ENCODE peak calls at places on chromosomes 13 and 19, in four cellular contexts. G is brain microvascular endothelial cell, Z is PC-3, H is neuronal stem cell. Y is an unnamed sample.

GRCh38 chr13:52162279-52163101 is 3.1 kb upstream of the NEK3 start:
- DNase-seq in G (peak; percentile 24), Z (peak; percentile 52), H (peak; percentile 21), Y (no peak)

GRCh38 chr13:84433024-84433423 is 550.8 kb upstream of the SLITRK1 start:
- DNase-seq in H (no peak), G (peak; percentile 81), Z (no peak), Y (no peak)

GRCh38 chr13:21014139-21014665 is 47.2 kb downstream of the LATS2 start:
- DNase-seq in Z (no peak), H (no peak), G (no peak), Y (no peak)

GRCh38 chr13:61277088-61277487 is 138.6 kb downstream of the PCDH20 start:
- DNase-seq in Z (no peak), H (no peak), G (no peak), Y (no peak)

GRCh38 chr19:55472463-55472862 is 4.0 kb upstream of the ZNF628 start:
- DNase-seq in Z (peak; percentile 86), H (no peak), G (peak; percentile 68), Y (no peak)

GRCh38 chr13:102564564-102564963 is 32.2 kb upstream of the TPP2 start:
- DNase-seq in H (no peak), G (no peak), Z (no peak), Y (no peak)

GRCh38 chr13:34620073-34620858 is 321.8 kb upstream of the NBEA start:
- DNase-seq in G (no peak), H (no peak), Z (no peak), Y (no peak)

GRCh38 chr19:10290876-10291553 is 1.3 kb downstream of the ICAM5 start:
- DNase-seq in Z (peak; percentile 56), G (no peak), H (no peak), Y (peak; percentile 85)

GRCh38 chr19:44648536-44649370 is 5.0 kb downstream of the PVR start:
- DNase-seq in G (peak; percentile 48), H (no peak), Z (peak; percentile 59), Y (no peak)

GRCh38 chr19:55579766-55580621 is 654 bp downstream of the ZNF579 start:
- DNase-seq in Z (peak; percentile 25), G (no peak), H (no peak), Y (no peak)

GRCh38 chr19:5665781-5666513 is 14.4 kb downstream of the MICOS13 start:
- DNase-seq in H (no peak), G (peak; percentile 74), Z (peak; percentile 58), Y (no peak)

GRCh38 chr13:46551410-46552301 is 1.3 kb upstream of the LRCH1 start:
- DNase-seq in G (peak; percentile 78), H (peak; percentile 62), Z (peak; percentile 76), Y (peak; percentile 87)

GRCh38 chr19:408441-409005 is 424 bp downstream of the C2CD4C start:
- DNase-seq in H (no peak), G (no peak), Z (no peak), Y (no peak)

GRCh38 chr13:31134055-31134711 is 27.5 kb downstream of the HSPH1 start:
- DNase-seq in G (no peak), H (no peak), Z (no peak), Y (no peak)

GRCh38 chr13:74575729-74576125 is 441.5 kb upstream of the KLF12 start:
- DNase-seq in G (peak; percentile 59), H (peak; percentile 54), Z (peak; percentile 49), Y (peak; percentile 18)

GRCh38 chr19:18091217-18091608 is 4.5 kb upstream of the IL12RB1 start:
- DNase-seq in G (no peak), Z (no peak), H (no peak), Y (no peak)

GRCh38 chr13:23609414-23610186 is 39.4 kb downstream of the TNFRSF19 start:
- DNase-seq in Z (peak; percentile 55), H (no peak), G (peak; percentile 56), Y (no peak)

GRCh38 chr13:96297360-96297759 is 207.5 kb downstream of the HS6ST3 start:
- DNase-seq in H (no peak), Z (no peak), G (no peak), Y (no peak)

GRCh38 chr19:14363203-14364097 is 17.8 kb upstream of the ADGRE5 start:
- DNase-seq in Z (peak; percentile 69), G (peak; percentile 76), H (peak; percentile 40), Y (peak; percentile 85)

GRCh38 chr13:80050252-80050651 is 290.7 kb downstream of the SPRY2 start:
- DNase-seq in H (no peak), Z (no peak), G (no peak), Y (no peak)

GRCh38 chr19:17719730-17720486 is 628 bp downstream of the MAP1S start:
- DNase-seq in G (no peak), Z (peak; percentile 34), H (no peak), Y (no peak)

GRCh38 chr19:3042545-3043267 is 13.6 kb upstream of the TLE2 start:
- DNase-seq in H (no peak), Z (no peak), G (no peak), Y (no peak)

GRCh38 chr19:12668346-12668745 is 1.7 kb downstream of the WDR83 start:
- DNase-seq in H (no peak), G (no peak), Z (no peak), Y (no peak)
- H3K4me3 ChIP-seq in H (peak overlapping the region; percentile 78), G (peak overlapping the region; percentile 96), Z (peak overlapping the region; percentile 88), Y (peak overlapping the region; percentile 98)

DNA sequence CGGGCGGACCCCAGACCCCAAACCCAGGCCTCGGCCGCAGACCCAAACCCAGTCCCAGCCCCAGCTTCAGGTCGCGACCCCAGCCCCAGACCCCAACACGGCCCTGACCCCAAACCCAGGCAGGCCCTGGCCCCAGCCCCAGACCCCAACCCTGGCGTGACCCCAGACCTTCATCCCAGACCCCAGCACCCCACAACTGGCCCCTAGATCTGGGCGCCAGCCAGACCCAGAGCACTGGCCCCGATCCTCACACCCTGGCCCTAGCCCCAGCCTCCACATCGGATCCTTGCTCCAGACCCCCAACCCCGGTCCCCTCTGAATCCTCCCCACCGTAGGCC is 7.5 kb downstream of the MBD3 start:
- DNase-seq in G (no peak), H (no peak), Z (no peak), Y (no peak)
- H3K36me3 ChIP-seq in G (peaks cover 40% of the 10 kb centered on the region), H (peaks cover 39% of the 10 kb centered on the region), Z (no peaks in the 10 kb centered on the region), Y (no peaks in the 10 kb centered on the region)

GRCh38 chr13:99545979-99546378 is 44.7 kb downstream of the TM9SF2 start:
- DNase-seq in Z (no peak), G (no peak), H (no peak), Y (no peak)
- H3K27ac ChIP-seq in Z (no peak overlapping the region), G (no peak overlapping the region), H (no peak overlapping the region), Y (no peak overlapping the region)

DNA sequence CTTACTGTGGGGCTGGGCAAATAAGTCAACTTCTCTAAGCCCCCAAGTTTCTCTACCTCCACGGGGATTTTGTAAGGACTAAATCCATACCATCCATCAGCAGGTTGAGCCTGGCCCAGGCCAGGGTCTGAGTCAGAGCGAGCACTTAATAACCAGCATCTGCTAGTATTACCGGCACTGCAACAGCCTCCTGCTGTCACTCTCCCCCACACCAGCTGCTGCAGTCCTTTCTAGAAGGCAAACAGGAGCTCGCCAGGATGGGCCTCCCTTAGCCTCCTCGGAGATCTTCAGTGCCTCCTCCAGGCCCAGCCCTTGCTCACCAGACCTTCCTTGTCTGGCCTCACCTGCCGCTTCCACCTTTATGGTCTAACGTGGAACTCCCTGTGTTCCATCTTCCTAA is 3.2 kb downstream of the NAPA start:
- DNase-seq in H (no peak), G (no peak), Z (no peak), Y (no peak)
- H3K4me3 ChIP-seq in H (no peak overlapping the region), G (no peak overlapping the region), Z (no peak overlapping the region), Y (peak overlapping the region; percentile 39)

GRCh38 chr19:41987141-41987860 is 6.7 kb downstream of the ATP1A3 start:
- DNase-seq in G (no peak), H (no peak), Z (no peak), Y (no peak)

GRCh38 chr19:41978470-41978869 is 15.6 kb downstream of the ATP1A3 start:
- DNase-seq in Z (no peak), H (no peak), G (no peak), Y (no peak)

GRCh38 chr19:41977916-41978315 is 16.1 kb downstream of the ATP1A3 start:
- DNase-seq in H (no peak), Z (no peak), G (no peak), Y (no peak)

GRCh38 chr19:41984961-41985360 is 9.1 kb downstream of the ATP1A3 start:
- DNase-seq in G (no peak), H (no peak), Z (no peak), Y (no peak)

DNA sequence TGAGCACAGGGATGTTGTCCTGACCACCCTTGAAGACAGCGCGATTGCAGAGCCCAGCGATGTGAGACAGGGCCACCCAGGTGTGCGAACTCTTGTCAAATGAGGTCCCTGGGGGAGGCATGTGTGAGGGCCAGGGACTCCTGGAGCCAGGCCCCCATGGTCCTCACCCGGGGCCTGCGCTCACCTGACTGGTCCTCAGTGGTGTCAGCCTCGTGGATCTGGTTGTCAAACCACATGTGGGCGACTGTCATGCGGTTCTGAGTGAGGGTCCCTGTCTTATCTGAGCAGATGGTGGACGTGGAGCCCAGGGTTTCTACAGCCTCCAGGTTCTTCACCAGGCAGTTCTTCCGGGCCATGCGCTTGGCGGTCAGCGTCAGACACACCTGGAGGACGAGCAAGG is 12.3 kb downstream of the ATP1A3 start:
- DNase-seq in H (no peak), Z (no peak), G (no peak), Y (no peak)
- H3K36me3 ChIP-seq in H (peaks cover 1% of the 10 kb centered on the region), Z (no peaks in the 10 kb centered on the region), G (no peaks in the 10 kb centered on the region), Y (no peaks in the 10 kb centered on the region)

Y was measured in Peyer's patch.